ENCODE peak calls at places on chromosomes 5 and 9, in six cellular contexts. One of them, this sample, is unnamed.

GRCh38 chr5:111232311-111233049 is 8.3 kb downstream of the CAMK4 start:
- DNase-seq in mesenchymal stem cell: no peak
- DNase-seq in endodermal cell: no peak
- DNase-seq in astrocyte: no peak
- DNase-seq in neuronal stem cell: no peak
- DNase-seq in SK-N-SH: no peak
- DNase-seq in this sample: no peak

GRCh38 chr9:125985998-125986655 is 239.0 kb downstream of the PBX3 start:
- DNase-seq in mesenchymal stem cell: no peak
- DNase-seq in endodermal cell: peak; percentile 38
- DNase-seq in astrocyte: no peak
- DNase-seq in neuronal stem cell: no peak
- DNase-seq in SK-N-SH: peak; percentile 4
- DNase-seq in this sample: no peak

GRCh38 chr5:160926428-160926827 is 74.4 kb upstream of the ATP10B start:
- DNase-seq in mesenchymal stem cell: no peak
- DNase-seq in endodermal cell: no peak
- DNase-seq in astrocyte: peak; percentile 5
- DNase-seq in neuronal stem cell: no peak
- DNase-seq in SK-N-SH: no peak
- DNase-seq in this sample: no peak

GRCh38 chr5:132263548-132264261 is 6.2 kb downstream of the PDLIM4 start:
- DNase-seq in mesenchymal stem cell: peak; percentile 84
- DNase-seq in endodermal cell: peak; percentile 30
- DNase-seq in astrocyte: peak; percentile 90
- DNase-seq in neuronal stem cell: no peak
- DNase-seq in SK-N-SH: peak; percentile 29
- DNase-seq in this sample: no peak

GRCh38 chr9:82540175-82540574 is 522.8 kb downstream of the RASEF start:
- DNase-seq in mesenchymal stem cell: no peak
- DNase-seq in endodermal cell: no peak
- DNase-seq in astrocyte: no peak
- DNase-seq in neuronal stem cell: no peak
- DNase-seq in SK-N-SH: no peak
- DNase-seq in this sample: no peak

GRCh38 chr9:96020822-96021615 is 145.5 kb downstream of the ERCC6L2 start:
- DNase-seq in mesenchymal stem cell: peak; percentile 48
- DNase-seq in endodermal cell: peak; percentile 76
- DNase-seq in astrocyte: no peak
- DNase-seq in neuronal stem cell: peak; percentile 26
- DNase-seq in SK-N-SH: peak; percentile 86
- DNase-seq in this sample: no peak

GRCh38 chr5:63959177-63959982 is 2.9 kb downstream of the HTR1A start:
- DNase-seq in mesenchymal stem cell: no peak
- DNase-seq in endodermal cell: peak; percentile 95
- DNase-seq in astrocyte: no peak
- DNase-seq in neuronal stem cell: peak; percentile 81
- DNase-seq in SK-N-SH: peak; percentile 7
- DNase-seq in this sample: no peak

GRCh38 chr9:19967567-19968459 is 179.0 kb upstream of the SLC24A2 start:
- DNase-seq in mesenchymal stem cell: peak; percentile 11
- DNase-seq in endodermal cell: peak; percentile 63
- DNase-seq in astrocyte: no peak
- DNase-seq in neuronal stem cell: no peak
- DNase-seq in SK-N-SH: no peak
- DNase-seq in this sample: no peak

GRCh38 chr5:10857333-10857723 is 96.3 kb upstream of the DAP start:
- DNase-seq in mesenchymal stem cell: no peak
- DNase-seq in endodermal cell: peak; percentile 70
- DNase-seq in astrocyte: no peak
- DNase-seq in neuronal stem cell: no peak
- DNase-seq in SK-N-SH: no peak
- DNase-seq in this sample: no peak

GRCh38 chr5:389891-390290 is 53.1 kb upstream of the EXOC3 start:
- DNase-seq in mesenchymal stem cell: no peak
- DNase-seq in endodermal cell: no peak
- DNase-seq in astrocyte: no peak
- DNase-seq in neuronal stem cell: no peak
- DNase-seq in SK-N-SH: no peak
- DNase-seq in this sample: no peak

GRCh38 chr9:21294325-21294724 is 10.8 kb downstream of the IFNA5 start:
- DNase-seq in mesenchymal stem cell: peak; percentile 6
- DNase-seq in endodermal cell: no peak
- DNase-seq in astrocyte: peak; percentile 47
- DNase-seq in neuronal stem cell: no peak
- DNase-seq in SK-N-SH: no peak
- DNase-seq in this sample: no peak

GRCh38 chr5:96509313-96509712 is 76.3 kb upstream of the PCSK1 start:
- DNase-seq in mesenchymal stem cell: peak; percentile 28
- DNase-seq in endodermal cell: no peak
- DNase-seq in astrocyte: peak; percentile 41
- DNase-seq in neuronal stem cell: no peak
- DNase-seq in SK-N-SH: no peak
- DNase-seq in this sample: no peak

GRCh38 chr9:96556701-96557461 is 62.8 kb downstream of the CDC14B start:
- DNase-seq in mesenchymal stem cell: no peak
- DNase-seq in endodermal cell: no peak
- DNase-seq in astrocyte: no peak
- DNase-seq in neuronal stem cell: no peak
- DNase-seq in SK-N-SH: no peak
- DNase-seq in this sample: no peak

GRCh38 chr9:120904061-120904998 is 22.3 kb downstream of the TRAF1 start:
- DNase-seq in mesenchymal stem cell: no peak
- DNase-seq in endodermal cell: no peak
- DNase-seq in astrocyte: no peak
- DNase-seq in neuronal stem cell: no peak
- DNase-seq in SK-N-SH: no peak
- DNase-seq in this sample: no peak

GRCh38 chr9:28093141-28093540 is 519.9 kb upstream of the C9orf72 start:
- DNase-seq in mesenchymal stem cell: no peak
- DNase-seq in endodermal cell: peak; percentile 43
- DNase-seq in astrocyte: no peak
- DNase-seq in neuronal stem cell: no peak
- DNase-seq in SK-N-SH: no peak
- DNase-seq in this sample: no peak

GRCh38 chr9:37938121-37938906 is 34.4 kb upstream of the SLC25A51 start:
- DNase-seq in mesenchymal stem cell: peak; percentile 94
- DNase-seq in endodermal cell: no peak
- DNase-seq in astrocyte: peak; percentile 79
- DNase-seq in neuronal stem cell: no peak
- DNase-seq in SK-N-SH: peak; percentile 79
- DNase-seq in this sample: no peak
- H3K4me3 ChIP-seq in mesenchymal stem cell: no peak overlapping the region
- H3K4me3 ChIP-seq in endodermal cell: no peak overlapping the region
- H3K4me3 ChIP-seq in astrocyte: no peak overlapping the region
- H3K4me3 ChIP-seq in neuronal stem cell: no peak overlapping the region
- H3K4me3 ChIP-seq in SK-N-SH: peak overlapping the region; percentile 29
- H3K4me3 ChIP-seq in this sample: peak overlapping the region; percentile 50

GRCh38 chr9:5786370-5787127 is 46.4 kb downstream of the ERMP1 start:
- DNase-seq in mesenchymal stem cell: peak; percentile 75
- DNase-seq in endodermal cell: no peak
- DNase-seq in astrocyte: no peak
- DNase-seq in neuronal stem cell: no peak
- DNase-seq in SK-N-SH: no peak
- DNase-seq in this sample: no peak
- H3K9ac ChIP-seq in mesenchymal stem cell: no peak overlapping the region
- H3K9ac ChIP-seq in endodermal cell: no peak overlapping the region
- H3K9ac ChIP-seq in astrocyte: no peak overlapping the region
- H3K9ac ChIP-seq in neuronal stem cell: no peak overlapping the region
- H3K9ac ChIP-seq in SK-N-SH: no peak overlapping the region
- H3K9ac ChIP-seq in this sample: no peak overlapping the region

GRCh38 chr9:89420397-89420796 is 77.5 kb downstream of the SEMA4D start:
- DNase-seq in mesenchymal stem cell: no peak
- DNase-seq in endodermal cell: no peak
- DNase-seq in astrocyte: no peak
- DNase-seq in neuronal stem cell: no peak
- DNase-seq in SK-N-SH: no peak
- DNase-seq in this sample: no peak

GRCh38 chr9:89421595-89421994 is 76.3 kb downstream of the SEMA4D start:
- DNase-seq in mesenchymal stem cell: no peak
- DNase-seq in endodermal cell: no peak
- DNase-seq in astrocyte: peak; percentile 60
- DNase-seq in neuronal stem cell: no peak
- DNase-seq in SK-N-SH: no peak
- DNase-seq in this sample: no peak

GRCh38 chr9:89419978-89420394 is 77.9 kb downstream of the SEMA4D start:
- DNase-seq in mesenchymal stem cell: no peak
- DNase-seq in endodermal cell: no peak
- DNase-seq in astrocyte: no peak
- DNase-seq in neuronal stem cell: no peak
- DNase-seq in SK-N-SH: no peak
- DNase-seq in this sample: no peak

GRCh38 chr9:89418882-89419641 is 78.9 kb downstream of the SEMA4D start:
- DNase-seq in mesenchymal stem cell: no peak
- DNase-seq in endodermal cell: no peak
- DNase-seq in astrocyte: no peak
- DNase-seq in neuronal stem cell: no peak
- DNase-seq in SK-N-SH: no peak
- DNase-seq in this sample: no peak

DNA sequence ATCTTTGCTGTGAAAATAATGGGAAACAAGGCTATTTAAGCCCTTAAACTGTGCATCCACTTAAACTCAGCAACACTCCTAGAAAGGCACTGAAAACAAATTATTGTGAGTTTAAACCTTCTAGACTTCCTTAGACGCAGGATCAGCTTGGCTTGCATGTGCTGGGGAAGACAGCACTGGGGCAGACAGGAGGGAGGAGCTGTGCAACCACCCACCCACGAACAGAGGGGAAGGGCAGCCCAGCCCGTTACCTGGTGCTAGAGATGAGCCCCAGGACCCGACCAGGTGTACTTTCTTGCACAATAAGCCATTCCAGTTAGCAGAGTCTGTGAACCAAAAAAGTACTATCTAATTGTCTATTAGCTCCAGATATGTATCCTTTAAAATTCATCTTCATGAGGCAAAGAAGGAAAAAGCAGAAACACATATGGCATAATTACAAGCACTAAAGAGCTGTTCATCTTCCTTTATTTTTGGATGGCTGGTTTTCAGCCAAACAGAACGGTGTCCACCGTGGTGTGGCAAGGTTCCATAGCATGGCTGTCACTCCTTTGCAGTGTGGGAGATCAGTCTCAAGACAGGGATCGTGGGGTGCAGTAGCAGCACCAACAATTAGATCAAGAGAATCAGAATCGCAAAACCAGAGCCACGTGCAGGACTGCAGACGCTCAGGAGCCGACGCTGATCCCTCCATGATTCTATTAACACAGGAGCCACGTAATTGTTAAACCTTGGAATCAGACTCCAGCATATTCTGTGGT is 79.6 kb downstream of the SEMA4D start:
- DNase-seq in mesenchymal stem cell: no peak
- DNase-seq in endodermal cell: no peak
- DNase-seq in astrocyte: no peak
- DNase-seq in neuronal stem cell: no peak
- DNase-seq in SK-N-SH: no peak
- DNase-seq in this sample: no peak
- H3K4me3 ChIP-seq in mesenchymal stem cell: no peak overlapping the region
- H3K4me3 ChIP-seq in endodermal cell: no peak overlapping the region
- H3K4me3 ChIP-seq in astrocyte: no peak overlapping the region
- H3K4me3 ChIP-seq in neuronal stem cell: no peak overlapping the region
- H3K4me3 ChIP-seq in SK-N-SH: no peak overlapping the region
- H3K4me3 ChIP-seq in this sample: no peak overlapping the region

DNA sequence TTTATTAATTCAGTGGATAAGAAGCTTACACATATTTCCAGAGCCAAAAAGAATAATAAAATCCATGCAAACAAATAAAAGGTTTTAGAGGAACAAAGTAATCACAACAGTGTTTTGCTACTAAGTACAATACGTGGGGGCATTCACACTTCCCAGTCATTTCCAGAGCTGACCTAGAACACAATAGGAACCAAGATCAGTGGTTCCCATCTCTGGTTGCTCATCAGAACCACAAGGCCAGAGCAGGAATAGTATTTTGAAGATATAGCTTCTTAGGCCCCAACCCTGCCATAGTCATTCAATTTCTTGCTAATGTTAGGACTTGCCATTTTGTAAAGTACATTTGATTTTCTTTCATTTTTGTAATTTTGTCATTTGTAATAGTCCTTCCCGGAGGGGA is 215.4 kb downstream of the NR3C1 start:
- DNase-seq in mesenchymal stem cell: no peak
- DNase-seq in endodermal cell: no peak
- DNase-seq in astrocyte: no peak
- DNase-seq in neuronal stem cell: no peak
- DNase-seq in SK-N-SH: no peak
- DNase-seq in this sample: no peak
- H3K9ac ChIP-seq in mesenchymal stem cell: no peak overlapping the region
- H3K9ac ChIP-seq in endodermal cell: no peak overlapping the region
- H3K9ac ChIP-seq in astrocyte: no peak overlapping the region
- H3K9ac ChIP-seq in neuronal stem cell: no peak overlapping the region
- H3K9ac ChIP-seq in SK-N-SH: no peak overlapping the region
- H3K9ac ChIP-seq in this sample: no peak overlapping the region

DNA sequence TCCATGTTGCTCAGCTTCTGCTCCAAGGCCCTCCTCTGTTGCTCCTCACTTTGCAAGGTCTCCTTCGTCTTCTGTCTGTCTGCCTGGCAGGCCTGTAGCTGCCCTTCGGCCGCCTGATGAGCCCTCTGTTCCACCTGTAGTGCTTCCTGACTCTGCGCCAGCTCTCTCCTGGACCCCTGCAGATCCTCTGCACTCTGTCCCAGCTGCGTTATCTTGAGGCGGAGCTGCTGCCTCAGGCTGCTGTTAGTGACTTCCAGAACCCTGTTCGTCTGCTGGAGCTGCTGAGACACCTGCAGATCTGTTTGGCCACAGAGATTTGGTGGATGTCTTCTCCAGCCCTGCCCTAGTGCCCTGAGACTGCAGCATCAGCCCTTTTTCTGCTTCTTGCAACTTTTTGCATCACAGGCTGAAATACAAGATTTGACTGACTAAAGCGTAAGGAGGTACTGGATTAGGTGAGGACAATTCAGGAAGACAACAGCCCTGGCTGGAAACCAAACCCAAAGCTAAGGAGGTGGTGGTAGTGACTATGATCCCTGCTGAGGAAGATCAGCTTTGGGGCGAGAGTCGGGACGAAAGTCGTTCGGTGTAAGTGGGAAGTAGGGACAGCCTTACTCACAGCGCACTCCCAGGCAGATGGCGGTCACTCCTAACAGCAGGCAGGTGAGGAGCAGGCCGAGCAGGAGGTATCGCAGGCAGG is 2.1 kb downstream of the CD72 start:
- DNase-seq in mesenchymal stem cell: no peak
- DNase-seq in endodermal cell: peak; percentile 63
- DNase-seq in astrocyte: no peak
- DNase-seq in neuronal stem cell: no peak
- DNase-seq in SK-N-SH: no peak
- DNase-seq in this sample: no peak
- H3K4me3 ChIP-seq in mesenchymal stem cell: no peak overlapping the region
- H3K4me3 ChIP-seq in endodermal cell: no peak overlapping the region
- H3K4me3 ChIP-seq in astrocyte: no peak overlapping the region
- H3K4me3 ChIP-seq in neuronal stem cell: no peak overlapping the region
- H3K4me3 ChIP-seq in SK-N-SH: no peak overlapping the region
- H3K4me3 ChIP-seq in this sample: no peak overlapping the region

DNA sequence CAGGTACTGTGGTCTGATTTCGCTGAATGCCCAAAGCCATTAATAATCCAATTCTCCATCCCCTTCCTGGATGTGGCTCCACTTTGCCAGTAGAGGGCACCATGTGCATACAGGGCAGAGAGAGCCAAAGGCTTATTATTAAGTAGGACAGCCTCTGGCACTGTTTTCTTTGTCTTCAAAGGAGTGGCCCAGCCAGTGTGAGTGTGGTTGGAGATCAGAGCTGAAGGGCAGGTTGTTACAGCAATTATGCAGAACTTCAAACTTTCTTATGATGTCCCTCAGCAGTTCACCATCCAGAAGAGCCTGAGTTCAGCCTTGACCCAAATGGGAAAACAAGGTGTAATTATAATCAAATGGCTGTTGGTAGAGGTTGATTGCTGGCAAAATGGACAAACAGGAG is 38.6 kb upstream of the CEMIP2 start:
- DNase-seq in mesenchymal stem cell: peak; percentile 70
- DNase-seq in endodermal cell: peak; percentile 83
- DNase-seq in astrocyte: peak; percentile 51
- DNase-seq in neuronal stem cell: peak; percentile 44
- DNase-seq in SK-N-SH: peak; percentile 54
- DNase-seq in this sample: peak; percentile 52
- H3K9ac ChIP-seq in mesenchymal stem cell: no peak overlapping the region
- H3K9ac ChIP-seq in endodermal cell: no peak overlapping the region
- H3K9ac ChIP-seq in astrocyte: no peak overlapping the region
- H3K9ac ChIP-seq in neuronal stem cell: no peak overlapping the region
- H3K9ac ChIP-seq in SK-N-SH: no peak overlapping the region
- H3K9ac ChIP-seq in this sample: no peak overlapping the region